ENCODE peak calls at places on chromosomes 6 and 20, in four cellular contexts. M is psoas muscle, R is sigmoid colon, V is lower lobe of right lung. N is an unnamed sample.

GRCh38 chr20:8299921-8300320 is 167.9 kb downstream of the PLCB1 start:
- DNase-seq in R (no peak), V (no peak), M (no peak), N (no peak)

GRCh38 chr20:43530321-43531090 is 23.0 kb downstream of the L3MBTL1 start:
- DNase-seq in R (no peak), M (no peak), V (no peak), N (no peak)

GRCh38 chr6:128630213-128630612 is 109.8 kb upstream of the PTPRK start:
- DNase-seq in M (no peak), R (no peak), V (no peak), N (peak; percentile 1)

GRCh38 chr6:98894810-98895209 is 52.9 kb downstream of the FBXL4 start:
- DNase-seq in R (no peak), V (no peak), M (no peak), N (no peak)

GRCh38 chr20:14790771-14791517 is 453.5 kb upstream of the FLRT3 start:
- DNase-seq in V (no peak), M (no peak), R (no peak), N (no peak)

GRCh38 chr6:139545474-139546116 is 171.1 kb upstream of the CITED2 start:
- DNase-seq in R (no peak), M (no peak), V (no peak), N (no peak)

GRCh38 chr6:56620229-56620868 is 22.3 kb downstream of the DST start:
- DNase-seq in V (no peak), M (no peak), R (no peak), N (no peak)

GRCh38 chr6:45445749-45446454 is 68.2 kb upstream of the SUPT3H start:
- DNase-seq in R (peak; percentile 79), V (peak; percentile 71), M (peak; percentile 59), N (peak; percentile 81)

GRCh38 chr6:127582777-127583462 is 5.9 kb downstream of the C6orf58 start:
- DNase-seq in M (no peak), R (no peak), V (no peak), N (no peak)

GRCh38 chr20:10540636-10541493 is 105.8 kb downstream of the SLX4IP start:
- DNase-seq in V (no peak), R (no peak), M (no peak), N (no peak)

GRCh38 chr20:49669601-49670189 is 44.0 kb downstream of the B4GALT5 start:
- DNase-seq in V (no peak), M (no peak), R (no peak), N (no peak)

GRCh38 chr6:169428532-169428931 is 174.9 kb upstream of the THBS2 start:
- DNase-seq in M (no peak), R (peak; percentile 70), V (no peak), N (no peak)

GRCh38 chr6:112701201-112701600 is 354.1 kb downstream of the RFPL4B start:
- DNase-seq in R (no peak), M (peak; percentile 15), V (no peak), N (no peak)

GRCh38 chr20:57071283-57071701 is 195.1 kb downstream of the BMP7 start:
- DNase-seq in R (peak; percentile 38), M (no peak), V (no peak), N (no peak)

GRCh38 chr20:21184810-21185209 is 58.9 kb downstream of the KIZ start:
- DNase-seq in R (no peak), M (no peak), V (no peak), N (no peak)

GRCh38 chr6:152651986-152652385 is 14.8 kb upstream of the SYNE1 start:
- DNase-seq in M (no peak), R (no peak), V (no peak), N (no peak)

GRCh38 chr6:136546321-136546720 is 3.9 kb downstream of the MAP7 start:
- DNase-seq in R (no peak), V (no peak), M (no peak), N (no peak)

GRCh38 chr6:8269094-8269493 is 166.3 kb downstream of the SLC35B3 start:
- DNase-seq in R (no peak), M (no peak), V (no peak), N (no peak)

GRCh38 chr6:151307501-151307900 is 67.7 kb downstream of the AKAP12 start:
- DNase-seq in M (no peak), V (no peak), R (no peak), N (no peak)

GRCh38 chr6:144362042-144363018 is 77.2 kb downstream of the UTRN start:
- DNase-seq in M (no peak), R (no peak), V (no peak), N (peak; percentile 23)

GRCh38 chr20:60206259-60206658 is 248.0 kb downstream of the CDH26 start:
- DNase-seq in M (no peak), V (no peak), R (no peak), N (no peak)
- TF ChIP-seq CTCF in M (peak; percentile 7), V (peak; percentile 25), R (no peak), N (no peak)

GRCh38 chr6:44176935-44177509 is 18.4 kb downstream of the CAPN11 start:
- DNase-seq in R (no peak), M (no peak), V (no peak), N (no peak)
- H3K4me3 ChIP-seq in R (no peak overlapping the region), M (no peak overlapping the region), V (peak overlapping the region; percentile 3), N (no peak overlapping the region)

DNA sequence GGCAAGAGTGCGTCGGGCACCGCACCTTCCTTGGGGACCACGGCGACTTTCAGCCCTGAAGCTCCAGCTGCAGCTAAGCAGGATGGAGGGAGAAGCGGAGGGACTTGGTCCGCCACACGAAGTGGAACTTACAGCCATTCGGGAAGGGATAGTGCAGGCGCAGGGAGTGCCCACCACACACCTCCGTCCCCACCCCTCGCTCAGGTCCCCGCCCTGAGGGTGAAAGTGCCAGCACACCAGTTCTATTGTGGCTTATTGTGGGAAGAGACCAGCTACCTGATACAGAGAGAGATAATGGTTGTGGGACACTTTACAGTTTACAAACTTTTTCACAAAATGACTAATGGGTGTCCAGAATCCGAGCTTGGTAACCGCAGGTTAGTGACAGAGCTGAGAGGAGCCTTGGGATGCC is 76.1 kb downstream of the IRF4 start:
- DNase-seq in R (no peak), V (no peak), M (no peak), N (no peak)
- H3K4me1 ChIP-seq in R (no peaks in the 10 kb centered on the region), V (no peaks in the 10 kb centered on the region), M (no peaks in the 10 kb centered on the region), N (no peaks in the 10 kb centered on the region)

GRCh38 chr20:39890697-39891096 is 798.3 kb downstream of the MAFB start:
- DNase-seq in V (no peak), R (no peak), M (no peak), N (no peak)

GRCh38 chr20:39880890-39881289 is 808.1 kb downstream of the MAFB start:
- DNase-seq in M (no peak), R (no peak), V (no peak), N (no peak)

GRCh38 chr20:39886650-39887190 is 802.3 kb downstream of the MAFB start:
- DNase-seq in M (peak; percentile 26), V (no peak), R (peak; percentile 72), N (peak; percentile 24)

GRCh38 chr20:39888310-39888709 is 800.7 kb downstream of the MAFB start:
- DNase-seq in M (no peak), V (no peak), R (no peak), N (no peak)

GRCh38 chr20:39885975-39886649 is 802.9 kb downstream of the MAFB start:
- DNase-seq in R (peak; percentile 82), M (peak; percentile 68), V (peak; percentile 55), N (peak; percentile 76)
- TF ChIP-seq CTCF in R (no peak), M (peak; percentile 71), V (peak; percentile 61), N (peak; percentile 33)

DNA sequence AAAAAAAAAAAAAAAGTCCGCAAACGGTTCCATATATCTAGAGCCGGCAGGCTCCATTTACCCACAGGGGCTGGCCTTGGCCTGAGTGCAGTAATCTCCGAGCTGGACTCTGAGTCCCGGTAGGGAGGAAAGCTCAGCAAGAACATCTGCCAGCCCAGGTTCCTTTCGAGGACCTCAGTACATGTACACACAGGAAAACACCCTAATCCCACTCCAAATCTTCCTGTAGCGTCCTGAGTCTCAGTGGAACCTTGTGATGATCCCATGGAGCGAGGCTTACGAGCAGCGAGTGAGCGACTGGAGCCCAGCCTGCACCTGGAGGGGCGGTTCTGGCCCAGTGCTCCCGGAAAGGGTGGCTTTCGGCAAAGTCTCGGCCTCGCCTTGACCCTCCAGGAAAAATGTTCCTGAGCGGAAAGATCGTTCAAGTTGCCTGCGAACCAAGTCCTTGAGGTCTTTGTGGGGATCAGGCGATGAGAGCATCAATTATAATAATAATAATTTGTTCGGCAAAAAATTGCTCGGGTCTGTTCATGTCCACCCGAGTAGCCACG is 32.1 kb downstream of the PRSS16 start:
- DNase-seq in M (no peak), V (no peak), R (no peak), N (no peak)
- H3K4me3 ChIP-seq in M (no peak overlapping the region), V (no peak overlapping the region), R (no peak overlapping the region), N (no peak overlapping the region)